ENCODE peak calls at places on chromosome 2, in six cellular contexts. K, Q, C, H, Z and Y are unnamed samples.

GRCh38 chr2:56476509-56477071 is 292.8 kb downstream of the CCDC85A start:
- DNase-seq in C (peak), Q (no peak), Z (no peak), H (no peak), K (no peak), Y (no peak)

GRCh38 chr2:73297151-73297559 is 3.8 kb upstream of the EGR4 start:
- DNase-seq in Z (no peak), C (peak), K (no peak), Q (no peak), H (no peak), Y (no peak)

GRCh38 chr2:200454839-200455801 is 54.7 kb downstream of the KCTD18 start:
- DNase-seq in Z (no peak), C (no peak), Q (no peak), H (no peak), K (no peak), Y (no peak)

GRCh38 chr2:58720033-58720769 is 479.1 kb upstream of the FANCL start:
- DNase-seq in C (no peak), H (no peak), K (no peak), Z (no peak), Q (no peak), Y (no peak)

GRCh38 chr2:26914286-26914962 is 56.0 kb upstream of the MAPRE3 start:
- DNase-seq in H (no peak), K (no peak), Z (no peak), C (no peak), Q (no peak), Y (no peak)

GRCh38 chr2:151760139-151760650 is 25.9 kb upstream of the NEB start:
- DNase-seq in H (no peak), Z (no peak), K (no peak), Q (no peak), C (no peak), Y (no peak)

GRCh38 chr2:15797231-15797945 is 143.0 kb upstream of the MYCN start:
- DNase-seq in Z (no peak), H (no peak), C (no peak), Q (no peak), K (no peak), Y (no peak)

GRCh38 chr2:27573452-27573851 is 9.4 kb upstream of the ZNF512 start:
- DNase-seq in Z (peak), C (no peak), H (no peak), K (no peak), Q (no peak), Y (no peak)

GRCh38 chr2:204365778-204366177 is 179.5 kb upstream of the PARD3B start:
- DNase-seq in K (peak), Q (no peak), H (no peak), Z (no peak), C (no peak), Y (no peak)

GRCh38 chr2:108492364-108492763 is 41.9 kb upstream of the LIMS1 start:
- DNase-seq in Z (peak), H (no peak), K (peak), Q (no peak), C (no peak), Y (no peak)

GRCh38 chr2:16746329-16746728 is 80.7 kb upstream of the CYRIA start:
- DNase-seq in H (no peak), Q (no peak), C (no peak), K (no peak), Z (no peak), Y (no peak)

GRCh38 chr2:110114007-110114591 is 1.5 kb downstream of the MALL start:
- DNase-seq in Z (no peak), Q (peak), H (no peak), K (peak), C (peak), Y (no peak)

GRCh38 chr2:121237336-121237979 is 47.5 kb downstream of the TFCP2L1 start:
- DNase-seq in H (no peak), C (no peak), Z (no peak), K (no peak), Q (no peak), Y (no peak)

GRCh38 chr2:105812180-105813044 is 67.7 kb downstream of the NCK2 start:
- DNase-seq in C (peak), Z (peak), K (no peak), Q (peak), H (no peak), Y (no peak)

GRCh38 chr2:237731663-237732062 is 66.9 kb upstream of the RBM44 start:
- DNase-seq in Q (no peak), K (peak), C (no peak), Z (no peak), H (peak), Y (peak)

GRCh38 chr2:29238497-29238896 is 123.3 kb downstream of the CLIP4 start:
- DNase-seq in Z (no peak), Q (no peak), K (peak), C (no peak), H (no peak), Y (no peak)

GRCh38 chr2:222241054-222241453 is 57.7 kb downstream of the PAX3 start:
- DNase-seq in K (no peak), C (peak), Z (no peak), H (no peak), Q (no peak), Y (no peak)

GRCh38 chr2:128028668-128029054 is 802 bp upstream of the SAP130 start:
- DNase-seq in Z (no peak), H (no peak), C (no peak), Q (no peak), K (no peak), Y (no peak)

GRCh38 chr2:40625849-40626248 is 174.0 kb upstream of the SLC8A1 start:
- DNase-seq in H (no peak), Z (peak), Q (no peak), K (no peak), C (no peak), Y (no peak)